ENCODE peak calls at places on chromosomes 6 and 20, in six cellular contexts. One of them, this sample, is unnamed.

GRCh38 chr6:31908791-31909190 is 6.9 kb upstream of the ZBTB12 start:
- DNase-seq in IMR-90: peak
- DNase-seq in H1: no peak
- DNase-seq in mesendoderm: no peak
- DNase-seq in mesenchymal stem cell: peak
- DNase-seq in H9: no peak
- DNase-seq in this sample: no peak

GRCh38 chr6:112282217-112282616 is 27.9 kb upstream of the LAMA4 start:
- DNase-seq in mesendoderm: peak
- DNase-seq in H9: no peak
- DNase-seq in mesenchymal stem cell: peak
- DNase-seq in IMR-90: peak
- DNase-seq in H1: no peak
- DNase-seq in this sample: no peak

GRCh38 chr6:24666097-24666615 is 543 bp downstream of the TDP2 start:
- DNase-seq in H1: no peak
- DNase-seq in H9: no peak
- DNase-seq in mesendoderm: no peak
- DNase-seq in IMR-90: peak
- DNase-seq in mesenchymal stem cell: peak
- DNase-seq in this sample: peak

GRCh38 chr6:46746691-46747090 is at the start of gene ANKRD66:
- DNase-seq in mesendoderm: peak
- DNase-seq in H9: no peak
- DNase-seq in IMR-90: no peak
- DNase-seq in mesenchymal stem cell: no peak
- DNase-seq in H1: no peak
- DNase-seq in this sample: no peak

GRCh38 chr20:37856932-37857660 is 45.8 kb upstream of the VSTM2L start:
- DNase-seq in H9: no peak
- DNase-seq in mesendoderm: peak
- DNase-seq in IMR-90: peak
- DNase-seq in mesenchymal stem cell: peak
- DNase-seq in H1: no peak
- DNase-seq in this sample: no peak

GRCh38 chr6:30684386-30685156 is 1.9 kb downstream of the PPP1R18 start:
- DNase-seq in IMR-90: peak
- DNase-seq in H9: no peak
- DNase-seq in mesenchymal stem cell: peak
- DNase-seq in H1: no peak
- DNase-seq in mesendoderm: peak
- DNase-seq in this sample: no peak

GRCh38 chr20:41848180-41848579 is 230.0 kb upstream of the CHD6 start:
- DNase-seq in H1: no peak
- DNase-seq in IMR-90: no peak
- DNase-seq in mesenchymal stem cell: no peak
- DNase-seq in mesendoderm: peak
- DNase-seq in H9: no peak
- DNase-seq in this sample: no peak

GRCh38 chr20:60249436-60249835 is 291.2 kb downstream of the CDH26 start:
- DNase-seq in H1: no peak
- DNase-seq in mesendoderm: peak
- DNase-seq in IMR-90: peak
- DNase-seq in mesenchymal stem cell: peak
- DNase-seq in H9: no peak
- DNase-seq in this sample: no peak

GRCh38 chr6:90648873-90649272 is 62.0 kb upstream of the MAP3K7 start:
- DNase-seq in IMR-90: no peak
- DNase-seq in mesendoderm: no peak
- DNase-seq in H1: no peak
- DNase-seq in mesenchymal stem cell: no peak
- DNase-seq in H9: no peak
- DNase-seq in this sample: no peak

GRCh38 chr20:48039514-48039913 is 254.2 kb upstream of the SULF2 start:
- DNase-seq in mesendoderm: no peak
- DNase-seq in H1: no peak
- DNase-seq in IMR-90: no peak
- DNase-seq in mesenchymal stem cell: no peak
- DNase-seq in H9: no peak
- DNase-seq in this sample: no peak

GRCh38 chr20:3088031-3088430 is 3.5 kb upstream of the AVP start:
- DNase-seq in mesendoderm: no peak
- DNase-seq in H1: no peak
- DNase-seq in IMR-90: no peak
- DNase-seq in H9: no peak
- DNase-seq in mesenchymal stem cell: no peak
- DNase-seq in this sample: no peak

GRCh38 chr6:32839356-32839755 is 817 bp upstream of the TAP2 start:
- DNase-seq in IMR-90: no peak
- DNase-seq in mesendoderm: no peak
- DNase-seq in H9: no peak
- DNase-seq in mesenchymal stem cell: no peak
- DNase-seq in H1: no peak
- DNase-seq in this sample: no peak

GRCh38 chr20:36654506-36654905 is 8.5 kb upstream of the SLA2 start:
- DNase-seq in H1: no peak
- DNase-seq in mesenchymal stem cell: no peak
- DNase-seq in IMR-90: no peak
- DNase-seq in H9: no peak
- DNase-seq in mesendoderm: no peak
- DNase-seq in this sample: no peak

GRCh38 chr6:158481612-158482473 is 78.0 kb upstream of the TMEM181 start:
- DNase-seq in mesendoderm: peak
- DNase-seq in IMR-90: peak
- DNase-seq in H1: no peak
- DNase-seq in H9: no peak
- DNase-seq in mesenchymal stem cell: peak
- DNase-seq in this sample: no peak

GRCh38 chr6:166201878-166202277 is 34.2 kb upstream of the TBXT start:
- DNase-seq in H1: no peak
- DNase-seq in mesenchymal stem cell: no peak
- DNase-seq in mesendoderm: no peak
- DNase-seq in IMR-90: no peak
- DNase-seq in H9: no peak
- DNase-seq in this sample: no peak

GRCh38 chr20:38169636-38170035 is 4.6 kb upstream of the TGM2 start:
- DNase-seq in mesendoderm: no peak
- DNase-seq in mesenchymal stem cell: no peak
- DNase-seq in H1: no peak
- DNase-seq in H9: no peak
- DNase-seq in IMR-90: no peak
- DNase-seq in this sample: no peak

GRCh38 chr6:26198626-26199056 is 111.4 kb downstream of the HFE start:
- DNase-seq in IMR-90: peak
- DNase-seq in H9: no peak
- DNase-seq in mesenchymal stem cell: no peak
- DNase-seq in H1: no peak
- DNase-seq in mesendoderm: no peak
- DNase-seq in this sample: no peak

GRCh38 chr20:44644384-44645131 is 6.9 kb downstream of the ADA start:
- DNase-seq in mesendoderm: peak
- DNase-seq in H1: no peak
- DNase-seq in H9: no peak
- DNase-seq in mesenchymal stem cell: peak
- DNase-seq in IMR-90: no peak
- DNase-seq in this sample: no peak

GRCh38 chr20:49119972-49120371 is 68.2 kb downstream of the STAU1 start:
- DNase-seq in H1: no peak
- DNase-seq in IMR-90: no peak
- DNase-seq in mesendoderm: no peak
- DNase-seq in H9: no peak
- DNase-seq in mesenchymal stem cell: no peak
- DNase-seq in this sample: no peak

GRCh38 chr20:49123982-49124381 is 64.2 kb downstream of the STAU1 start:
- DNase-seq in H9: no peak
- DNase-seq in H1: no peak
- DNase-seq in mesendoderm: no peak
- DNase-seq in IMR-90: no peak
- DNase-seq in mesenchymal stem cell: no peak
- DNase-seq in this sample: no peak

GRCh38 chr20:49118307-49118706 is 69.8 kb downstream of the STAU1 start:
- DNase-seq in mesendoderm: no peak
- DNase-seq in mesenchymal stem cell: no peak
- DNase-seq in IMR-90: no peak
- DNase-seq in H9: no peak
- DNase-seq in H1: no peak
- DNase-seq in this sample: no peak

DNA sequence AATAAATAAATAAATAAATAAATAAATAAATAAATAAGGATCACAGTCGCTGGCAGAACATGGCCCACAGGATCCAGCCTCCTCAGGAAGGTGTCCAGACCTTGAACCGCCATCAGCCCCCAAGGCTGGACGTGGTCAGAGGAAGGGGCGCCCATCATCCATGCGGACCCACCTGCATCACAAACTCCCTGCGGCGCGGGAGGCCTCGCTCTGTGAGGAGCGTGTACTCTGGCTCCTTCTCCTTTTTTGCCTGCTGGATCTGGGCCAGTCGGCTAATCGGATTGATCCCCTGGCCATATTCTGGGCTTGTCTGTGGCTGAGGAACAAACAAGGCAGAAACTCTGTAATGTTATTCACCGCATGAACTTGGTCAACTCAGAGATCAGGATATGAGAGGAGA is 65.2 kb downstream of the STAU1 start:
- DNase-seq in IMR-90: no peak
- DNase-seq in mesendoderm: no peak
- DNase-seq in H9: no peak
- DNase-seq in mesenchymal stem cell: no peak
- DNase-seq in H1: no peak
- DNase-seq in this sample: no peak
- H2BK15ac ChIP-seq in IMR-90: no peak
- H2BK15ac ChIP-seq in mesendoderm: no peak
- H2BK15ac ChIP-seq in H9: no peak
- H2BK15ac ChIP-seq in mesenchymal stem cell: no peak
- H2BK15ac ChIP-seq in H1: no peak
- H2BK15ac ChIP-seq in this sample: no peak

DNA sequence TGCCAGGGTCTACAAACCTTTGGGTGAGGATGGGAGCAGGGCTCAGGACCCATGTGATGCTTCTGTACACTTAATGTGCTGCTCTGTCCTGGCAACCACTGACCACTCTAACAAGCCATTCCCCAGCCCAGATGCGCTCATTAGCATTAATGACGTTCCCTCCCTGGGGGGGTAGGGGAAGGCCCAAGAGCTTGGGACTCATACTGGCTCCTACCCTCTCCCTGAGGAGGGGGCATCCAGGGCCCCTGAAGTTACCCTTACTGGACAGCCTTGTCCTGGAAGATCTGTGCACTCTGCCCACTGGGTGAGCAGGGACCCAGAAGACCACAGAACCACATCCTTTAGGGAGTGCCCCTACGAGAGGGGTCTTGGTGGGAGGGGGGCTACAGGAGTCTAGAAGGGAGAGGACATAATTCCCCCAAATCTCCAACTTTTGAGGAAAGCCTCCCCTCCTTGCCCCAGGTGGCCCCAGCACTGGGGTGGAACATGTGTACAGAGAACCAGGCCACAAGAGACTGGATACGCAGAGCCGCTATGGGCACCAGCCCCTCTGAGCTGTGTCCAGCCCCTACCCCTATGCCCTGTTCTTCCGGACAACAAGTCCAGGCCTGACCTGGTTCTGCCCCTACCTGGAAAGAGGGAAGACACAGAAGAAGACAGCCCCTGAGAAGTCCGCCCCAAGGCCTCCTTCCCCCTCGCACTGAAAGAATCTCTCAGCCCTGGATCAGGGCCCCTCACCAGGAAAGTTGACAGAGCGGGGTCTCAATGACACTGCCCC is 1.4 kb downstream of the TEAD3 start:
- DNase-seq in H1: no peak
- DNase-seq in H9: no peak
- DNase-seq in mesendoderm: no peak
- DNase-seq in IMR-90: peak
- DNase-seq in mesenchymal stem cell: peak
- DNase-seq in this sample: no peak
- H3K4ac ChIP-seq in H1: no peak
- H3K4ac ChIP-seq in H9: no peak
- H3K4ac ChIP-seq in mesendoderm: peak
- H3K4ac ChIP-seq in IMR-90: peak
- H3K4ac ChIP-seq in mesenchymal stem cell: no peak
- H3K4ac ChIP-seq in this sample: no peak

GRCh38 chr20:15639839-15640238 is 933.4 kb downstream of the KIF16B start:
- DNase-seq in IMR-90: no peak
- DNase-seq in mesendoderm: no peak
- DNase-seq in H9: no peak
- DNase-seq in H1: no peak
- DNase-seq in mesenchymal stem cell: no peak
- DNase-seq in this sample: no peak

GRCh38 chr20:15642099-15642498 is 931.1 kb downstream of the KIF16B start:
- DNase-seq in mesenchymal stem cell: no peak
- DNase-seq in H9: no peak
- DNase-seq in mesendoderm: no peak
- DNase-seq in IMR-90: no peak
- DNase-seq in H1: no peak
- DNase-seq in this sample: no peak

GRCh38 chr20:15638781-15639180 is 934.5 kb downstream of the KIF16B start:
- DNase-seq in H1: no peak
- DNase-seq in mesenchymal stem cell: no peak
- DNase-seq in H9: no peak
- DNase-seq in IMR-90: no peak
- DNase-seq in mesendoderm: no peak
- DNase-seq in this sample: no peak

GRCh38 chr20:15642676-15643075 is 930.6 kb downstream of the KIF16B start:
- DNase-seq in mesendoderm: no peak
- DNase-seq in H1: no peak
- DNase-seq in IMR-90: peak
- DNase-seq in H9: no peak
- DNase-seq in mesenchymal stem cell: peak
- DNase-seq in this sample: no peak

GRCh38 chr20:15643713-15644112 is 929.5 kb downstream of the KIF16B start:
- DNase-seq in mesendoderm: peak
- DNase-seq in mesenchymal stem cell: no peak
- DNase-seq in IMR-90: peak
- DNase-seq in H1: no peak
- DNase-seq in H9: no peak
- DNase-seq in this sample: no peak
- H2BK15ac ChIP-seq in mesendoderm: no peak
- H2BK15ac ChIP-seq in mesenchymal stem cell: no peak
- H2BK15ac ChIP-seq in IMR-90: no peak
- H2BK15ac ChIP-seq in H1: no peak
- H2BK15ac ChIP-seq in H9: no peak
- H2BK15ac ChIP-seq in this sample: no peak

DNA sequence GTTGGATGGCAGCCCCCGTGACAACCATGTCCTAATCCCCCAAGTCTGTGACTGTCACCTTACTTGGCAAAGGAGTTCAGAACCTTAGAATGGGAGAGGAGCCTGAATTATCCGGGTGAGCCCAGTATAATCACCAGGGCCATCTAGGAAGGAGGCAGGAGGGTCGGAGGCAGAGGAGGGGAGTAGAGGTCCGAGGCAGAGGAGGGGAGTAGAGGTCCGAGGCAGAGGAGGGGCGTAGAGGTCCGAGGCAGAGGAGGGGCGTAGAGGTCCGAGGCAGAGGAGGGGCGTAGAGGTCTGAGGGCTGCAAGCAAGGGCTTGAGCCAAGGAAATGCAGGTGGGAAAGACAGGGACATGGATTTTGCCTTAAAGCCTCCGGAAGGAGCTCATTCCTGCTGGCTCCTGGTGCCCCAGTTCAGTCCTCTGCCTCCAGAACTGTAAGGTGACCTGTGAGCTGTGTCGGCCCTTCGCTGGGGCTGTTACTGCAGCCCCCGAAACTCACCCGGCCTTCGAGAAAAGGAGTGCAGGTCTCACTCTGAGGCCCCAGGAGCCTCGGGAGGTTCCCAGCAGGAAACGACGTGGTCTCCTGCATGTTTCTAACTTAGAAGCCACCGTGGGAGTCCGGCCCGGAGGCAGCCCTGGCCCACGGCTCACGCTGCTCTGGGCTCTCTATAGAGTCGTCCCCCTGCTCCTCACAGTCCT is 20.0 kb upstream of the SLCO4A1 start:
- DNase-seq in H9: no peak
- DNase-seq in IMR-90: no peak
- DNase-seq in mesenchymal stem cell: no peak
- DNase-seq in mesendoderm: no peak
- DNase-seq in H1: no peak
- DNase-seq in this sample: no peak
- H3K4ac ChIP-seq in H9: no peak
- H3K4ac ChIP-seq in IMR-90: no peak
- H3K4ac ChIP-seq in mesenchymal stem cell: no peak
- H3K4ac ChIP-seq in mesendoderm: peak
- H3K4ac ChIP-seq in H1: no peak
- H3K4ac ChIP-seq in this sample: no peak

This sample was measured in neuronal stem cell.